ENCODE peak calls at places on chromosomes 16 and 17, in eight cellular contexts. R is stromal cell of bone marrow, E is lower lobe of right lung, K is mucosa of gallbladder, G is neural crest cell, I is Peyer's patch, Q is breast epithelium, Z is transverse colon. D is an unnamed sample.

GRCh38 chr17:1067282-1067956 is 70.5 kb downstream of the TIMM22 start:
- DNase-seq in R (no peak), E (peak; percentile 81), K (peak; percentile 71), G (no peak), I (no peak), Q (no peak), Z (no peak), D (no peak)

GRCh38 chr17:66625321-66625767 is 209.6 kb upstream of the CACNG5 start:
- DNase-seq in R (no peak), E (no peak), K (no peak), G (no peak), I (no peak), Q (no peak), Z (no peak), D (peak; percentile 65)

GRCh38 chr17:7445011-7445927 is at the start of gene CHRNB1:
- DNase-seq in R (no peak), E (peak; percentile 89), K (peak; percentile 67), G (peak; percentile 73), I (peak; percentile 89), Q (no peak), Z (peak; percentile 91), D (peak; percentile 58)

GRCh38 chr17:48561894-48562810 is 16.0 kb downstream of the HOXB4 start:
- DNase-seq in R (no peak), E (no peak), K (peak; percentile 19), G (no peak), I (no peak), Q (no peak), Z (no peak), D (peak; percentile 15)

GRCh38 chr17:65177901-65178300 is 40.7 kb downstream of the RGS9 start:
- DNase-seq in R (peak; percentile 47), E (no peak), K (no peak), G (no peak), I (no peak), Q (no peak), Z (no peak), D (no peak)

GRCh38 chr16:31265329-31266245 is 5.8 kb downstream of the ITGAM start:
- DNase-seq in R (no peak), E (no peak), K (no peak), G (no peak), I (peak; percentile 57), Q (no peak), Z (no peak), D (no peak)

GRCh38 chr17:74386397-74386796 is 19.1 kb downstream of the GPR142 start:
- DNase-seq in R (peak; percentile 19), E (no peak), K (peak; percentile 34), G (no peak), I (peak; percentile 75), Q (no peak), Z (no peak), D (no peak)

GRCh38 chr17:56099649-56100048 is 53.6 kb upstream of the ANKFN1 start:
- DNase-seq in R (peak; percentile 3), E (no peak), K (no peak), G (no peak), I (no peak), Q (no peak), Z (no peak), D (no peak)

GRCh38 chr16:88347656-88348376 is 34.9 kb upstream of the ZNF469 start:
- DNase-seq in R (no peak), E (peak; percentile 37), K (no peak), G (no peak), I (no peak), Q (no peak), Z (no peak), D (no peak)

GRCh38 chr17:28230011-28230410 is 89.0 kb upstream of the TMEM97 start:
- DNase-seq in R (no peak), E (no peak), K (peak; percentile 42), G (no peak), I (peak; percentile 36), Q (no peak), Z (no peak), D (no peak)

GRCh38 chr16:1958715-1959268 is 546 bp upstream of the NDUFB10 start:
- DNase-seq in R (no peak), E (peak; percentile 56), K (no peak), G (no peak), I (no peak), Q (no peak), Z (no peak), D (no peak)

GRCh38 chr17:21275047-21275578 is 9.4 kb upstream of the MAP2K3 start:
- DNase-seq in R (no peak), E (no peak), K (no peak), G (no peak), I (no peak), Q (no peak), Z (no peak), D (no peak)

GRCh38 chr17:4739122-4740024 is at the start of the genes CXCL16 and ZMYND15:
- DNase-seq in R (peak; percentile 28), E (peak; percentile 81), K (peak; percentile 48), G (peak; percentile 13), I (peak; percentile 89), Q (peak; percentile 59), Z (peak; percentile 83), D (no peak)

D was measured in SK-N-DZ.